ENCODE peak calls at places on chromosomes 4 and X, in eight cellular contexts. L, G, B, Y, K, E, V and N are unnamed samples.

GRCh38 chrX:19625612-19626011 is 110.3 kb upstream of the MAP3K15 start:
- DNase-seq in L (peak; percentile 5), G (no peak), B (no peak), Y (no peak), K (peak; percentile 21), E (no peak), V (no peak), N (no peak)

GRCh38 chr4:84792366-84793301 is 173.9 kb downstream of the WDFY3 start:
- DNase-seq in L (no peak), G (no peak), B (peak; percentile 46), Y (no peak), K (no peak), E (no peak), V (peak; percentile 66), N (no peak)

GRCh38 chr4:113646456-113646809 is 115.1 kb downstream of the CAMK2D start:
- DNase-seq in L (peak; percentile 28), G (no peak), B (peak; percentile 39), Y (no peak), K (no peak), E (no peak), V (no peak), N (no peak)

GRCh38 chr4:120043828-120044227 is 22.8 kb downstream of the MAD2L1 start:
- DNase-seq in L (no peak), G (no peak), B (no peak), Y (no peak), K (no peak), E (no peak), V (no peak), N (no peak)

GRCh38 chr4:62399242-62399641 is 1199.1 kb downstream of the ADGRL3 start:
- DNase-seq in L (no peak), G (no peak), B (peak; percentile 9), Y (no peak), K (no peak), E (no peak), V (no peak), N (no peak)

GRCh38 chr4:83387922-83388676 is 53.5 kb upstream of the HPSE start:
- DNase-seq in L (no peak), G (no peak), B (peak; percentile 2), Y (no peak), K (peak; percentile 7), E (no peak), V (no peak), N (no peak)

GRCh38 chrX:91414710-91415109 is 19.9 kb upstream of the PABPC5 start:
- DNase-seq in L (no peak), G (peak; percentile 1), B (peak; percentile 0), Y (peak; percentile 4), K (no peak), E (no peak), V (no peak), N (no peak)

GRCh38 chr4:108425988-108426387 is 194.4 kb upstream of the RPL34 start:
- DNase-seq in L (no peak), G (no peak), B (peak; percentile 81), Y (peak; percentile 75), K (peak; percentile 2), E (no peak), V (peak; percentile 43), N (no peak)

GRCh38 chr4:5707366-5708133 is 809 bp downstream of the EVC2 start:
- DNase-seq in L (no peak), G (no peak), B (peak; percentile 15), Y (peak; percentile 22), K (no peak), E (no peak), V (no peak), N (no peak)

GRCh38 chrX:110795645-110796510 is at the start of gene CHRDL1:
- DNase-seq in L (peak; percentile 3), G (peak; percentile 40), B (peak; percentile 1), Y (peak; percentile 22), K (no peak), E (peak; percentile 88), V (no peak), N (peak; percentile 69)

GRCh38 chr4:108141213-108142045 is 27.3 kb downstream of the LEF1 start:
- DNase-seq in L (no peak), G (peak; percentile 46), B (no peak), Y (no peak), K (peak; percentile 24), E (no peak), V (no peak), N (no peak)

GRCh38 chrX:112760697-112761096 is 79.9 kb downstream of the AMOT start:
- DNase-seq in L (no peak), G (no peak), B (peak; percentile 2), Y (peak; percentile 5), K (no peak), E (no peak), V (no peak), N (no peak)

GRCh38 chr4:8762951-8763735 is 108.5 kb downstream of the HMX1 start:
- DNase-seq in L (no peak), G (no peak), B (no peak), Y (no peak), K (no peak), E (peak; percentile 44), V (no peak), N (peak; percentile 48)

GRCh38 chrX:3257471-3257870 is 89.0 kb downstream of the MXRA5 start:
- DNase-seq in L (no peak), G (no peak), B (no peak), Y (no peak), K (no peak), E (no peak), V (no peak), N (no peak)

GRCh38 chr4:134027931-134028330 is 173.7 kb downstream of the PABPC4L start:
- DNase-seq in L (peak; percentile 26), G (no peak), B (peak; percentile 76), Y (no peak), K (no peak), E (no peak), V (peak; percentile 55), N (no peak)

GRCh38 chrX:115690554-115691216 is 129.7 kb downstream of the PLS3 start:
- DNase-seq in L (peak; percentile 32), G (peak; percentile 79), B (peak; percentile 79), Y (peak; percentile 67), K (peak; percentile 2), E (peak; percentile 68), V (peak; percentile 77), N (no peak)

GRCh38 chr4:156686120-156686519 is 285.5 kb downstream of the PDGFC start:
- DNase-seq in L (peak; percentile 15), G (no peak), B (peak; percentile 98), Y (peak; percentile 62), K (no peak), E (no peak), V (peak; percentile 83), N (no peak)

GRCh38 chr4:76881375-76881774 is 16.6 kb downstream of the SOWAHB start:
- DNase-seq in L (peak; percentile 59), G (no peak), B (no peak), Y (no peak), K (no peak), E (no peak), V (no peak), N (no peak)

GRCh38 chr4:57065730-57066482 is 44.3 kb downstream of the IGFBP7 start:
- DNase-seq in L (no peak), G (no peak), B (no peak), Y (no peak), K (no peak), E (no peak), V (no peak), N (no peak)

GRCh38 chr4:21304061-21304541 is 603.8 kb downstream of the PACRGL start:
- DNase-seq in L (no peak), G (no peak), B (no peak), Y (no peak), K (no peak), E (no peak), V (no peak), N (peak; percentile 55)

GRCh38 chr4:142567199-142567598 is 278.9 kb downstream of the INPP4B start:
- DNase-seq in L (no peak), G (no peak), B (no peak), Y (no peak), K (peak; percentile 43), E (no peak), V (no peak), N (no peak)

GRCh38 chr4:127558489-127559407 is 74.0 kb upstream of the INTU start:
- DNase-seq in L (no peak), G (no peak), B (no peak), Y (no peak), K (no peak), E (no peak), V (no peak), N (no peak)

GRCh38 chrX:20527458-20528099 is 260.9 kb upstream of the RPS6KA3 start:
- DNase-seq in L (peak; percentile 31), G (peak; percentile 38), B (peak; percentile 43), Y (no peak), K (no peak), E (no peak), V (peak; percentile 10), N (no peak)

GRCh38 chr4:575281-576141 is 584 bp downstream of the TMEM271 start:
- DNase-seq in L (peak; percentile 44), G (no peak), B (peak; percentile 65), Y (peak; percentile 87), K (peak; percentile 25), E (no peak), V (no peak), N (no peak)

GRCh38 chrX:80207327-80207726 is 192.8 kb downstream of the TBX22 start:
- DNase-seq in L (no peak), G (no peak), B (no peak), Y (no peak), K (no peak), E (no peak), V (no peak), N (no peak)

GRCh38 chrX:21721175-21721574 is 36.7 kb downstream of the SMPX start:
- DNase-seq in L (no peak), G (no peak), B (no peak), Y (no peak), K (no peak), E (no peak), V (no peak), N (no peak)

GRCh38 chr4:58560736-58561135 is 1450.6 kb upstream of the IGFBP7 start:
- DNase-seq in L (no peak), G (no peak), B (no peak), Y (no peak), K (no peak), E (no peak), V (no peak), N (no peak)

GRCh38 chr4:153318696-153319320 is 25.7 kb upstream of the MND1 start:
- DNase-seq in L (peak; percentile 71), G (peak; percentile 67), B (peak; percentile 74), Y (peak; percentile 45), K (peak; percentile 6), E (no peak), V (no peak), N (no peak)